ENCODE peak calls at places on chromosome 13, in five cellular contexts. N is PC-3, F is keratinocyte, O is HAP-1, L is body of pancreas. S is an unnamed sample.

GRCh38 chr13:99308481-99309087 is 1.4 kb upstream of the GPR183 start:
- DNase-seq in N (no peak), F (no peak), O (no peak), L (no peak), S (no peak)

GRCh38 chr13:81568824-81569223 is 1227.9 kb upstream of the SPRY2 start:
- DNase-seq in N (no peak), F (no peak), O (no peak), L (no peak), S (no peak)

GRCh38 chr13:108777421-108778420 is 148.3 kb downstream of the MYO16 start:
- DNase-seq in N (peak; percentile 85), F (no peak), O (no peak), L (no peak), S (no peak)

GRCh38 chr13:74674701-74675100 is 540.5 kb upstream of the KLF12 start:
- DNase-seq in N (no peak), F (no peak), O (peak; percentile 7), L (no peak), S (no peak)

GRCh38 chr13:107867701-107868661 is 347.4 kb downstream of the LIG4 start:
- DNase-seq in N (peak; percentile 61), F (no peak), O (peak; percentile 49), L (peak; percentile 23), S (peak; percentile 64)

GRCh38 chr13:24911135-24911524 is 147.2 kb downstream of the RNF17 start:
- DNase-seq in N (peak; percentile 91), F (no peak), O (no peak), L (no peak), S (no peak)

GRCh38 chr13:96052655-96053002 is 572 bp downstream of the UGGT2 start:
- DNase-seq in N (peak; percentile 15), F (peak; percentile 2), O (no peak), L (no peak), S (peak; percentile 58)

GRCh38 chr13:40613192-40613818 is 53.1 kb downstream of the FOXO1 start:
- DNase-seq in N (no peak), F (no peak), O (no peak), L (peak; percentile 67), S (peak; percentile 70)

GRCh38 chr13:27339299-27339698 is 68.7 kb downstream of the RASL11A start:
- DNase-seq in N (peak; percentile 71), F (no peak), O (peak; percentile 72), L (peak; percentile 47), S (peak; percentile 58)

GRCh38 chr13:33842207-33842606 is 24.3 kb downstream of the RFC3 start:
- DNase-seq in N (no peak), F (no peak), O (no peak), L (no peak), S (no peak)

GRCh38 chr13:45481688-45482087 is 16.9 kb downstream of the COG3 start:
- DNase-seq in N (peak; percentile 5), F (no peak), O (no peak), L (no peak), S (peak; percentile 29)

GRCh38 chr13:98821372-98822237 is 69.1 kb upstream of the SLC15A1 start:
- DNase-seq in N (no peak), F (no peak), O (no peak), L (peak; percentile 49), S (peak; percentile 83)

GRCh38 chr13:20579193-20579592 is 12.2 kb downstream of the IFT88 start:
- DNase-seq in N (no peak), F (no peak), O (no peak), L (no peak), S (no peak)

GRCh38 chr13:42305503-42305902 is 33.6 kb downstream of the AKAP11 start:
- DNase-seq in N (no peak), F (no peak), O (no peak), L (no peak), S (no peak)

GRCh38 chr13:109162248-109163051 is 533.0 kb downstream of the MYO16 start:
- DNase-seq in N (peak; percentile 73), F (no peak), O (no peak), L (peak; percentile 10), S (no peak)

GRCh38 chr13:93476175-93476574 is 249.6 kb downstream of the GPC6 start:
- DNase-seq in N (peak; percentile 82), F (no peak), O (no peak), L (no peak), S (no peak)

GRCh38 chr13:95256086-95256485 is 45.2 kb downstream of the ABCC4 start:
- DNase-seq in N (peak; percentile 94), F (peak; percentile 69), O (no peak), L (no peak), S (peak; percentile 85)

GRCh38 chr13:62096652-62097051 is 681.0 kb upstream of the PCDH20 start:
- DNase-seq in N (no peak), F (no peak), O (no peak), L (no peak), S (no peak)

GRCh38 chr13:45238945-45239795 is 38.3 kb upstream of the KCTD4 start:
- DNase-seq in N (no peak), F (no peak), O (no peak), L (no peak), S (no peak)

GRCh38 chr13:89113744-89114143 is 1442.6 kb downstream of the SLITRK5 start:
- DNase-seq in N (no peak), F (no peak), O (no peak), L (no peak), S (no peak)

GRCh38 chr13:37293295-37293694 is 187.8 kb upstream of the CSNK1A1L start:
- DNase-seq in N (no peak), F (no peak), O (no peak), L (no peak), S (no peak)

GRCh38 chr13:42348576-42348975 is 76.6 kb downstream of the AKAP11 start:
- DNase-seq in N (no peak), F (no peak), O (no peak), L (no peak), S (no peak)

GRCh38 chr13:41213919-41214318 is 19.6 kb upstream of the KBTBD7 start:
- DNase-seq in N (no peak), F (no peak), O (no peak), L (no peak), S (no peak)

GRCh38 chr13:91228940-91229339 is 118.5 kb upstream of the MIR17HG start:
- DNase-seq in N (no peak), F (no peak), O (no peak), L (no peak), S (no peak)

GRCh38 chr13:50358715-50359367 is 343.6 kb downstream of the KCNRG start:
- DNase-seq in N (no peak), F (no peak), O (no peak), L (no peak), S (no peak)
- H3K4me1 ChIP-seq in N (peaks cover 28% of the 10 kb centered on the region), F (no peaks in the 10 kb centered on the region), O (peaks cover 19% of the 10 kb centered on the region), L (peaks cover 34% of the 10 kb centered on the region), S (no peaks in the 10 kb centered on the region)

DNA sequence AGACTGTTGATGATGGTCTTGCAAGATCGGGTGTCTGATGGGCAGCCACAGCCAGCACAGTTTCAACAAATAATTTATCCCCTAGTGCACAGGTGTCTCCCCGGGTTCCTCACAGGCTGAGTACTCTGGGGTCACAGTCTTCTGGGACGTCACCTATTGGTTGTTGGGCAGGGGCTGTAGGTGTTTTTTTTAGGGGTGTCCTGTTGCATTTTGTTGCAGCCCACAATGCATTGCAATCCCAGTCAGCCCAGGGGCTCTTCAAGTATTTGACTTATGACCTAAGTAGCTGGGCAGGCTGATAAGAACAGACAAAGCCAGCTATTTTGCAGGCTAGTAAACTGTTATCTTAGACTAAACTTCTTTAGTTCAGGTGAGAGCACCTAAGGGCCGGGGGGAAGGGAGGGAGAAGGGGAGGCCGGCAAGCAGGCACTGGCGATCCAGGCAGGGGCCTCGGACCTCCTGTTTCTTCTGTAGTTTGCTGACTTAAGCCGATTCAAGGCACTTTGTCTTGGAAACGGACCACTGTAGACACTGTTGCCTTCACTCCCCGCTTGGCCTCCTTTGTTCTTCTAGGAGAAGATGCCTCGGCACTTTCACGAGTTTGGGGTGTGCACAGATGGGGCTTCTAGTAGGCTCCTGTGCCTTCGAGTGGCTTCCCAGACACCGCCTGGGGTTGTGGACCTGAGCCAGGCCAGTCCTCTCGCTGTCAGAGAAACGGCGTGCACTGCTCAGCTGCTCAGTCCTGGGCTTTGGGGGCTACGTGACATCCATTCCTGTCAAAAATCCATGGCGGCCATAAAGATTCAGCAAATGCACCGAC is 33.9 kb upstream of the GRTP1 start:
- DNase-seq in N (no peak), F (no peak), O (no peak), L (no peak), S (no peak)
- H3K4me1 ChIP-seq in N (peaks cover 10% of the 10 kb centered on the region), F (peaks cover 4% of the 10 kb centered on the region), O (peaks cover 4% of the 10 kb centered on the region), L (peaks cover 12% of the 10 kb centered on the region), S (peaks cover 3% of the 10 kb centered on the region)

GRCh38 chr13:28440774-28441532 is 54.0 kb downstream of the FLT1 start:
- DNase-seq in N (no peak), F (peak; percentile 2), O (no peak), L (no peak), S (peak; percentile 65)

GRCh38 chr13:28438067-28438466 is 56.9 kb downstream of the FLT1 start:
- DNase-seq in N (no peak), F (no peak), O (no peak), L (no peak), S (no peak)

GRCh38 chr13:28441533-28441928 is 53.4 kb downstream of the FLT1 start:
- DNase-seq in N (no peak), F (no peak), O (no peak), L (no peak), S (no peak)

GRCh38 chr13:28434934-28435333 is 60.0 kb downstream of the FLT1 start:
- DNase-seq in N (no peak), F (no peak), O (no peak), L (no peak), S (no peak)

DNA sequence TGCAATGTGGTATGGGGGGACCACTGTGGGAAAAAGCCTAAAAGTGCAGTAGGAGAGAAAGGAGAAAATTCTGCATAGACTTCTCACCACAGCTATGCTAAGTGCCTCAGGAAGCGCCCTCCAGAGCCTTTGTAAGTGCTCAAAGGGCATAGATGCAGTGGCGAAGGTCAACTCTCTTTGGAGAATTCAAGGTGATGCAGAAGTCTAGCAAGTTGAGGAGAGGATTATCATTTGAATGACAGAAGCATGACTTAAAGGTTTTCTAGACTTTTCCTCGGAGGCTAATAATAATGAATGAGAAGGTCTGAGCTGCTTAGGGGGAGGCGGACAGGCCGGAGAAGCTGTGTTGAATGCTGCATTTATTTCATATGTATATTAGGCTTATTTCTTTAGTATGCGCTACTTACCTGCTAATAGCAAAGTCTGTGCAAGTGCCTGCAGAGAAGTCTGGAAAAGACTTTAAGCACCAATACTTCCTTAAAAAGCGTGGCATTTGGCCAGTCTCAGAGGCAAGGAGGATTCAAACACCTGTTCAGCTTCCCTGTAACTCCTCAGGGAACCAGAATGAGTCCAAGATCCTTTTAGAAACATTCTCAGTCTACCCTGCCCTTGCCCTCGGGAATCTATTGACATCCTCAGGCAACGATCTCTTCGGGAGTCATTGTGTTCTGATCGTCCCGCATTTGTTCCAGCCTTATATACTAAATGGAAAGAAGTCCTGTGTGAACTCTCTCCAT is 56.2 kb downstream of the FLT1 start:
- DNase-seq in N (no peak), F (no peak), O (peak; percentile 97), L (no peak), S (no peak)
- H3K4me1 ChIP-seq in N (no peaks in the 10 kb centered on the region), F (no peaks in the 10 kb centered on the region), O (peaks cover 19% of the 10 kb centered on the region), L (no peaks in the 10 kb centered on the region), S (peaks cover 27% of the 10 kb centered on the region)

DNA sequence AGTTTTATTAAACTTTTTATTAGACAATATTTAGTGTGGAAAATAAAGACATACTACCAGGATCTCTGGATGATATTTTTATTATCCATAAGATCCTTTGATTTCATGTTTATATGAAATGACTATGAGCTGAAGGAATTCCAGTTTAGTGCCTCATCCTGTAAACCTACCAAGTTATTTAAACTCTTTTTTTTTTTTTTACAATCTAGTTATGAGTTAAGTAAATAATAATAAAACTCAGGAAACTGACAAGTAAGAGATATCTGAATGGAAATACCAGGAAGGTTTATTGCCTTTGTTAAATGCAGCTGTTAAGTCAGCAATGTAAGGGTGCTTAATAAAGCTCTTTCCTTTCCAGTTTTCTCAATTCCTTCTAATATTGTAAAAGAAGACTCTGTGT is 53.9 kb downstream of the RXFP2 start:
- DNase-seq in N (peak; percentile 74), F (no peak), O (no peak), L (no peak), S (peak; percentile 76)
- H3K4me1 ChIP-seq in N (peaks cover 14% of the 10 kb centered on the region), F (no peaks in the 10 kb centered on the region), O (peaks cover 6% of the 10 kb centered on the region), L (no peaks in the 10 kb centered on the region), S (peaks cover 26% of the 10 kb centered on the region)